ENCODE peak calls at places on chromosomes 1 and 21, in four cellular contexts. C is choroid plexus epithelial cell, J is body of pancreas, Q is uterus. I is an unnamed sample.

GRCh38 chr1:7899741-7900140 is 40.9 kb downstream of the TNFRSF9 start:
- DNase-seq in C (peak; percentile 43), J (no peak), Q (no peak), I (peak; percentile 56)

GRCh38 chr1:62941780-62942179 is 157.8 kb downstream of the ATG4C start:
- DNase-seq in C (no peak), J (peak; percentile 4), Q (no peak), I (no peak)

GRCh38 chr1:101587749-101588148 is 350.9 kb downstream of the S1PR1 start:
- DNase-seq in C (peak; percentile 37), J (peak; percentile 42), Q (peak; percentile 75), I (peak; percentile 56)

GRCh38 chr1:157110003-157110402 is 10.4 kb upstream of the ETV3L start:
- DNase-seq in C (no peak), J (no peak), Q (no peak), I (no peak)

GRCh38 chr1:81312272-81312754 is 488.4 kb upstream of the ADGRL2 start:
- DNase-seq in C (no peak), J (no peak), Q (no peak), I (no peak)

GRCh38 chr21:44300262-44300959 is 558 bp downstream of the PFKL start:
- DNase-seq in C (peak; percentile 40), J (peak; percentile 77), Q (peak; percentile 70), I (peak; percentile 36)

GRCh38 chr1:100642826-100643225 is 76.7 kb upstream of the VCAM1 start:
- DNase-seq in C (no peak), J (no peak), Q (no peak), I (no peak)

GRCh38 chr1:172766462-172766861 is 107.6 kb downstream of the FASLG start:
- DNase-seq in C (no peak), J (peak; percentile 30), Q (no peak), I (no peak)

GRCh38 chr1:70459502-70460225 is 48.6 kb downstream of the CTH start:
- DNase-seq in C (peak; percentile 22), J (no peak), Q (no peak), I (peak; percentile 45)

GRCh38 chr1:11697893-11698210 is 6.3 kb downstream of the DRAXIN start:
- DNase-seq in C (no peak), J (no peak), Q (no peak), I (no peak)

GRCh38 chr21:42381347-42381984 is 14.4 kb downstream of the TMPRSS3 start:
- DNase-seq in C (peak; percentile 70), J (peak; percentile 74), Q (no peak), I (peak; percentile 22)

GRCh38 chr1:203534526-203534925 is 40.6 kb downstream of the OPTC start:
- DNase-seq in C (peak; percentile 79), J (peak; percentile 75), Q (peak; percentile 96), I (peak; percentile 90)

GRCh38 chr1:206705187-206705586 is 20.5 kb downstream of the MAPKAPK2 start:
- DNase-seq in C (peak; percentile 66), J (no peak), Q (no peak), I (peak; percentile 75)

GRCh38 chr1:15058261-15058660 is 95.3 kb upstream of the TMEM51 start:
- DNase-seq in C (no peak), J (no peak), Q (no peak), I (no peak)

GRCh38 chr1:22286491-22286890 is 143.6 kb upstream of the WNT4 start:
- DNase-seq in C (no peak), J (no peak), Q (no peak), I (no peak)

GRCh38 chr1:31396633-31397351 is 16.2 kb upstream of the SERINC2 start:
- DNase-seq in C (peak; percentile 68), J (no peak), Q (no peak), I (no peak)

GRCh38 chr1:33266766-33267165 is 10.5 kb downstream of the ZNF362 start:
- DNase-seq in C (no peak), J (no peak), Q (no peak), I (no peak)

GRCh38 chr1:200602632-200603031 is 17.9 kb downstream of the KIF14 start:
- DNase-seq in C (no peak), J (no peak), Q (no peak), I (no peak)

GRCh38 chr1:3611170-3612019 is at the start of gene MEGF6:
- DNase-seq in C (peak; percentile 48), J (peak; percentile 48), Q (peak; percentile 70), I (peak; percentile 19)

GRCh38 chr1:3612123-3612522 is 815 bp upstream of the MEGF6 start:
- DNase-seq in C (no peak), J (no peak), Q (no peak), I (no peak)

GRCh38 chr1:3610165-3610822 is 1.0 kb downstream of the MEGF6 start:
- DNase-seq in C (peak; percentile 46), J (no peak), Q (peak; percentile 44), I (no peak)

GRCh38 chr1:3609769-3610157 is 1.5 kb downstream of the MEGF6 start:
- DNase-seq in C (no peak), J (no peak), Q (no peak), I (no peak)

GRCh38 chr1:3610823-3611169 is 512 bp downstream of the MEGF6 start:
- DNase-seq in C (no peak), J (no peak), Q (no peak), I (no peak)
- H3K4me3 ChIP-seq in C (peak overlapping the region; percentile 45), J (no peak overlapping the region), Q (no peak overlapping the region), I (no peak overlapping the region)

GRCh38 chr1:195933816-195934215 is 674.4 kb downstream of the KCNT2 start:
- DNase-seq in C (no peak), J (no peak), Q (no peak), I (no peak)
- TF ChIP-seq CTCF in C (no peak), J (no peak), Q (no peak), I (no peak)

GRCh38 chr1:21280011-21280471 is 10.2 kb downstream of the ECE1 start:
- DNase-seq in C (no peak), J (no peak), Q (no peak), I (no peak)

GRCh38 chr1:21278208-21278861 is 11.9 kb downstream of the ECE1 start:
- DNase-seq in C (peak; percentile 63), J (peak; percentile 67), Q (no peak), I (no peak)

GRCh38 chr1:21280482-21280881 is 9.8 kb downstream of the ECE1 start:
- DNase-seq in C (no peak), J (no peak), Q (no peak), I (no peak)

GRCh38 chr1:21277178-21277577 is 13.1 kb downstream of the ECE1 start:
- DNase-seq in C (peak; percentile 45), J (no peak), Q (no peak), I (no peak)

GRCh38 chr1:21278898-21279819 is 11.1 kb downstream of the ECE1 start:
- DNase-seq in C (no peak), J (no peak), Q (no peak), I (no peak)
- H3K4me3 ChIP-seq in C (no peak overlapping the region), J (no peak overlapping the region), Q (no peak overlapping the region), I (peak overlapping the region; percentile 23)

GRCh38 chr1:9428601-9429368 is 110.5 kb upstream of the SLC25A33 start:
- DNase-seq in C (peak; percentile 99), J (peak; percentile 100), Q (peak; percentile 100), I (peak; percentile 99)
- TF ChIP-seq CTCF in C (peak; percentile 34), J (peak; percentile 78), Q (peak; percentile 50), I (peak; percentile 19)

GRCh38 chr1:204880906-204881305 is 10.2 kb downstream of the NFASC start:
- DNase-seq in C (no peak), J (no peak), Q (no peak), I (no peak)
- H3K4me3 ChIP-seq in C (no peak overlapping the region), J (no peak overlapping the region), Q (no peak overlapping the region), I (no peak overlapping the region)

DNA sequence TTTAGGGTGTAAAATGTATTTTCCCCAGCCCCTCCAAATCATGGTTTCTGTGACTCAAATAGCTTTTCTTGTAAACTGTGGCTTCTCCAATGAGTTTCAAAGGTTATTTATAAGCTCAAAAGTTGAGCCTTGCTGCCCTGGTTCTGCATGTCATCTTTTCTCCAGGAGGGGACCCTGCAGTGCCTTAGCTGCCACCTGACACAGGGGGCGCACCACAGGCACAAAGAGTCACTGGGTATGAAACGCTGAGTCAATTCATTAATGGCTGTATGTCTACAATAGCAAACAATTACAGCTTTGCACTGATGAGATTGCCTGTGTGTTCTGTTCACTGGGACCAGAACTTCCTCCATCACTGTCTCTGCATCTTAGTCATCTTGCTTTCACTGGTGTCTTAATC is 100.8 kb downstream of the PCP4 start:
- DNase-seq in C (no peak), J (no peak), Q (no peak), I (no peak)
- TF ChIP-seq CTCF in C (no peak), J (no peak), Q (no peak), I (no peak)